ENCODE peak calls at places on chromosomes 5 and 9, in six cellular contexts. One of them, this sample, is unnamed.

GRCh38 chr9:34710023-34710422 is at the start of gene CCL21:
- DNase-seq in H9: no peak
- DNase-seq in fibroblast of gingiva: no peak
- DNase-seq in AG09309: no peak
- DNase-seq in AG20443: no peak
- DNase-seq in T-helper 9 cell: no peak
- DNase-seq in this sample: no peak

GRCh38 chr9:82961504-82962125 is 101.3 kb downstream of the RASEF start:
- DNase-seq in H9: peak
- DNase-seq in fibroblast of gingiva: peak
- DNase-seq in AG09309: peak
- DNase-seq in AG20443: peak
- DNase-seq in T-helper 9 cell: peak
- DNase-seq in this sample: no peak

GRCh38 chr5:178234753-178235599 is 2.4 kb upstream of the PHYKPL start:
- DNase-seq in H9: peak
- DNase-seq in fibroblast of gingiva: peak
- DNase-seq in AG09309: no peak
- DNase-seq in AG20443: peak
- DNase-seq in T-helper 9 cell: peak
- DNase-seq in this sample: peak

GRCh38 chr9:96556701-96557461 is 62.8 kb downstream of the CDC14B start:
- DNase-seq in H9: no peak
- DNase-seq in fibroblast of gingiva: peak
- DNase-seq in AG09309: no peak
- DNase-seq in AG20443: peak
- DNase-seq in T-helper 9 cell: no peak
- DNase-seq in this sample: no peak

GRCh38 chr9:6194934-6195333 is 20.7 kb upstream of the IL33 start:
- DNase-seq in H9: no peak
- DNase-seq in fibroblast of gingiva: no peak
- DNase-seq in AG09309: no peak
- DNase-seq in AG20443: no peak
- DNase-seq in T-helper 9 cell: no peak
- DNase-seq in this sample: no peak

GRCh38 chr5:15209053-15209762 is 290.8 kb upstream of the FBXL7 start:
- DNase-seq in H9: no peak
- DNase-seq in fibroblast of gingiva: no peak
- DNase-seq in AG09309: no peak
- DNase-seq in AG20443: no peak
- DNase-seq in T-helper 9 cell: no peak
- DNase-seq in this sample: no peak

GRCh38 chr5:176621661-176622079 is 8.7 kb downstream of the SNCB start:
- DNase-seq in H9: no peak
- DNase-seq in fibroblast of gingiva: no peak
- DNase-seq in AG09309: no peak
- DNase-seq in AG20443: no peak
- DNase-seq in T-helper 9 cell: no peak
- DNase-seq in this sample: no peak

GRCh38 chr5:5239191-5239590 is 99.1 kb downstream of the ADAMTS16 start:
- DNase-seq in H9: no peak
- DNase-seq in fibroblast of gingiva: no peak
- DNase-seq in AG09309: no peak
- DNase-seq in AG20443: no peak
- DNase-seq in T-helper 9 cell: no peak
- DNase-seq in this sample: no peak

GRCh38 chr5:180920710-180921109 is 21.8 kb downstream of the BTNL8 start:
- DNase-seq in H9: no peak
- DNase-seq in fibroblast of gingiva: no peak
- DNase-seq in AG09309: no peak
- DNase-seq in AG20443: no peak
- DNase-seq in T-helper 9 cell: no peak
- DNase-seq in this sample: no peak

GRCh38 chr5:157770665-157771064 is 27.2 kb downstream of the LSM11 start:
- DNase-seq in H9: no peak
- DNase-seq in fibroblast of gingiva: no peak
- DNase-seq in AG09309: no peak
- DNase-seq in AG20443: no peak
- DNase-seq in T-helper 9 cell: no peak
- DNase-seq in this sample: no peak

GRCh38 chr5:149938272-149938671 is 6.3 kb downstream of the PDE6A start:
- DNase-seq in H9: no peak
- DNase-seq in fibroblast of gingiva: peak
- DNase-seq in AG09309: no peak
- DNase-seq in AG20443: no peak
- DNase-seq in T-helper 9 cell: no peak
- DNase-seq in this sample: no peak

This sample was measured in effector CD8-positive, alpha-beta T cell.